ENCODE peak calls at places on chromosomes 16 and 17, in five cellular contexts. One of them, this sample, is unnamed.

GRCh38 chr17:60750645-60751044 is 73.0 kb downstream of the BCAS3 start:
- DNase-seq in RKO: no peak
- DNase-seq in SK-N-SH: no peak
- DNase-seq in activated CD8-positive, alpha-beta memory T cell treated with anti-CD3 and anti-CD28 coated beads, Interleukin-2, amount 50 U/mL, for 48 hours: no peak
- DNase-seq in Caki2: no peak
- DNase-seq in this sample: no peak

GRCh38 chr17:14791221-14791620 is 473.9 kb downstream of the PMP22 start:
- DNase-seq in activated CD8-positive, alpha-beta memory T cell treated with anti-CD3 and anti-CD28 coated beads, Interleukin-2, amount 50 U/mL, for 48 hours: no peak
- DNase-seq in Caki2: no peak
- DNase-seq in SK-N-SH: no peak
- DNase-seq in RKO: no peak
- DNase-seq in this sample: no peak

GRCh38 chr17:73189417-73190099 is 3.3 kb upstream of the COG1 start:
- DNase-seq in RKO: peak
- DNase-seq in SK-N-SH: peak
- DNase-seq in Caki2: peak
- DNase-seq in activated CD8-positive, alpha-beta memory T cell treated with anti-CD3 and anti-CD28 coated beads, Interleukin-2, amount 50 U/mL, for 48 hours: no peak
- DNase-seq in this sample: peak

GRCh38 chr17:20116683-20117309 is 107.6 kb downstream of the SPECC1 start:
- DNase-seq in RKO: peak
- DNase-seq in Caki2: peak
- DNase-seq in activated CD8-positive, alpha-beta memory T cell treated with anti-CD3 and anti-CD28 coated beads, Interleukin-2, amount 50 U/mL, for 48 hours: no peak
- DNase-seq in SK-N-SH: peak
- DNase-seq in this sample: peak

GRCh38 chr16:83574388-83574787 is 233.4 kb upstream of the HSBP1 start:
- DNase-seq in Caki2: peak
- DNase-seq in RKO: peak
- DNase-seq in activated CD8-positive, alpha-beta memory T cell treated with anti-CD3 and anti-CD28 coated beads, Interleukin-2, amount 50 U/mL, for 48 hours: no peak
- DNase-seq in SK-N-SH: no peak
- DNase-seq in this sample: no peak

GRCh38 chr16:12341966-12342365 is 365.4 kb downstream of the SNX29 start:
- DNase-seq in Caki2: no peak
- DNase-seq in SK-N-SH: no peak
- DNase-seq in activated CD8-positive, alpha-beta memory T cell treated with anti-CD3 and anti-CD28 coated beads, Interleukin-2, amount 50 U/mL, for 48 hours: no peak
- DNase-seq in RKO: no peak
- DNase-seq in this sample: no peak

GRCh38 chr16:89785523-89786155 is 30.8 kb downstream of the FANCA start:
- DNase-seq in SK-N-SH: no peak
- DNase-seq in activated CD8-positive, alpha-beta memory T cell treated with anti-CD3 and anti-CD28 coated beads, Interleukin-2, amount 50 U/mL, for 48 hours: no peak
- DNase-seq in RKO: no peak
- DNase-seq in Caki2: no peak
- DNase-seq in this sample: no peak

GRCh38 chr16:13391337-13391736 is 489.9 kb downstream of the SHISA9 start:
- DNase-seq in activated CD8-positive, alpha-beta memory T cell treated with anti-CD3 and anti-CD28 coated beads, Interleukin-2, amount 50 U/mL, for 48 hours: no peak
- DNase-seq in SK-N-SH: no peak
- DNase-seq in Caki2: no peak
- DNase-seq in RKO: no peak
- DNase-seq in this sample: no peak

GRCh38 chr17:21041753-21042433 is 918 bp downstream of the USP22 start:
- DNase-seq in Caki2: peak
- DNase-seq in activated CD8-positive, alpha-beta memory T cell treated with anti-CD3 and anti-CD28 coated beads, Interleukin-2, amount 50 U/mL, for 48 hours: peak
- DNase-seq in RKO: peak
- DNase-seq in SK-N-SH: peak
- DNase-seq in this sample: peak

GRCh38 chr17:1486802-1487695 is 5.4 kb downstream of the MYO1C start:
- DNase-seq in activated CD8-positive, alpha-beta memory T cell treated with anti-CD3 and anti-CD28 coated beads, Interleukin-2, amount 50 U/mL, for 48 hours: peak
- DNase-seq in Caki2: peak
- DNase-seq in SK-N-SH: no peak
- DNase-seq in RKO: no peak
- DNase-seq in this sample: peak

GRCh38 chr16:67438098-67438791 is 7.3 kb downstream of the HSD11B2 start:
- DNase-seq in activated CD8-positive, alpha-beta memory T cell treated with anti-CD3 and anti-CD28 coated beads, Interleukin-2, amount 50 U/mL, for 48 hours: no peak
- DNase-seq in SK-N-SH: no peak
- DNase-seq in Caki2: no peak
- DNase-seq in RKO: no peak
- DNase-seq in this sample: no peak

GRCh38 chr17:45228121-45228941 is 6.6 kb downstream of the FMNL1 start:
- DNase-seq in Caki2: no peak
- DNase-seq in SK-N-SH: no peak
- DNase-seq in activated CD8-positive, alpha-beta memory T cell treated with anti-CD3 and anti-CD28 coated beads, Interleukin-2, amount 50 U/mL, for 48 hours: peak
- DNase-seq in RKO: no peak
- DNase-seq in this sample: no peak

GRCh38 chr16:22681881-22682291 is 132.1 kb upstream of the HS3ST2 start:
- DNase-seq in activated CD8-positive, alpha-beta memory T cell treated with anti-CD3 and anti-CD28 coated beads, Interleukin-2, amount 50 U/mL, for 48 hours: no peak
- DNase-seq in RKO: no peak
- DNase-seq in SK-N-SH: no peak
- DNase-seq in Caki2: no peak
- DNase-seq in this sample: no peak